ENCODE peak calls at places on chromosomes 4 and X, in six cellular contexts. T is CD4-positive, alpha-beta memory T cell; G is HepG2; R is small intestine; L is CD4-positive, CD25-positive, alpha-beta regulatory T cell; Q is OCI-LY7. M is an unnamed sample.

GRCh38 chr4:82787342-82787741 is 11.3 kb downstream of the SCD5 start:
- DNase-seq in Q (no peak), R (no peak), L (no peak), T (no peak), G (no peak), M (no peak)

GRCh38 chr4:14924945-14925344 is 77.3 kb upstream of the CPEB2 start:
- DNase-seq in L (peak; percentile 5), T (no peak), R (no peak), Q (no peak), G (no peak), M (no peak)

GRCh38 chr4:108502366-108502765 is 118.0 kb upstream of the RPL34 start:
- DNase-seq in L (no peak), R (no peak), Q (no peak), G (no peak), T (no peak), M (no peak)

GRCh38 chr4:10688022-10688421 is 3.5 kb upstream of the CLNK start:
- DNase-seq in G (no peak), Q (no peak), L (no peak), T (no peak), R (no peak), M (no peak)

GRCh38 chrX:102085706-102086105 is 39.8 kb upstream of the TCEAL2 start:
- DNase-seq in Q (no peak), L (peak; percentile 2), R (peak; percentile 0), T (no peak), G (no peak), M (no peak)

GRCh38 chr4:3736806-3737205 is 29.4 kb upstream of the ADRA2C start:
- DNase-seq in G (no peak), L (no peak), Q (no peak), R (no peak), T (no peak), M (no peak)

GRCh38 chrX:100895365-100896075 is 21.4 kb upstream of the NOX1 start:
- DNase-seq in R (peak; percentile 43), T (peak; percentile 12), G (peak; percentile 55), Q (peak; percentile 67), L (peak; percentile 41), M (no peak)

GRCh38 chrX:18895157-18895952 is 88.6 kb downstream of the PHKA2 start:
- DNase-seq in G (no peak), R (no peak), T (no peak), Q (no peak), L (no peak), M (peak; percentile 72)

GRCh38 chr4:97670703-97671269 is 472.5 kb downstream of the STPG2 start:
- DNase-seq in Q (no peak), R (no peak), G (no peak), L (no peak), T (no peak), M (no peak)

GRCh38 chrX:118058924-118059323 is 57.7 kb downstream of the KLHL13 start:
- DNase-seq in G (no peak), T (no peak), Q (no peak), L (no peak), R (no peak), M (no peak)

GRCh38 chr4:113278324-113278934 is 229.0 kb downstream of the ANK2 start:
- DNase-seq in R (peak; percentile 44), G (peak; percentile 71), Q (peak; percentile 67), T (peak; percentile 35), L (peak; percentile 65), M (peak; percentile 65)

GRCh38 chr4:124025423-124025822 is 628.8 kb downstream of the SPRY1 start:
- DNase-seq in Q (no peak), G (no peak), R (no peak), L (no peak), T (no peak), M (no peak)

GRCh38 chrX:37717708-37718107 is 32.1 kb downstream of the XK start:
- DNase-seq in Q (no peak), L (no peak), G (no peak), R (no peak), T (no peak), M (no peak)

GRCh38 chr4:54482529-54482961 is 175.2 kb upstream of the KIT start:
- DNase-seq in L (no peak), G (no peak), T (no peak), R (no peak), Q (no peak), M (no peak)

GRCh38 chr4:104163820-104164219 is 330.9 kb downstream of the CXXC4 start:
- DNase-seq in L (no peak), T (no peak), G (no peak), R (no peak), Q (no peak), M (no peak)

GRCh38 chr4:168630445-168631187 is 133.8 kb downstream of the PALLD start:
- DNase-seq in T (no peak), R (peak; percentile 5), L (no peak), Q (no peak), G (no peak), M (no peak)

GRCh38 chrX:34716322-34716721 is 59.2 kb upstream of the TMEM47 start:
- DNase-seq in Q (no peak), T (no peak), L (no peak), G (no peak), R (no peak), M (no peak)

GRCh38 chr4:13309751-13310150 is 174.4 kb downstream of the RAB28 start:
- DNase-seq in R (no peak), Q (no peak), T (no peak), L (no peak), G (no peak), M (no peak)

GRCh38 chr4:3250956-3251690 is 2.2 kb downstream of the MSANTD1 start:
- DNase-seq in R (no peak), L (no peak), Q (no peak), G (no peak), T (no peak), M (peak; percentile 55)

GRCh38 chr4:68906238-68907137 is 45.1 kb downstream of the UGT2A3 start:
- DNase-seq in R (peak; percentile 58), T (no peak), L (no peak), Q (no peak), G (no peak), M (no peak)

GRCh38 chr4:5018096-5018495 is 1.2 kb downstream of the CYTL1 start:
- DNase-seq in R (no peak), G (no peak), Q (no peak), T (no peak), L (no peak), M (no peak)

GRCh38 chr4:5012477-5012876 is 6.8 kb downstream of the CYTL1 start:
- DNase-seq in Q (no peak), R (no peak), L (no peak), G (no peak), T (no peak), M (no peak)

GRCh38 chr4:5010984-5011383 is 8.3 kb downstream of the CYTL1 start:
- DNase-seq in G (no peak), R (no peak), Q (no peak), L (no peak), T (no peak), M (no peak)

GRCh38 chr4:5009796-5010195 is 9.5 kb downstream of the CYTL1 start:
- DNase-seq in T (no peak), L (no peak), R (no peak), Q (no peak), G (no peak), M (no peak)

DNA sequence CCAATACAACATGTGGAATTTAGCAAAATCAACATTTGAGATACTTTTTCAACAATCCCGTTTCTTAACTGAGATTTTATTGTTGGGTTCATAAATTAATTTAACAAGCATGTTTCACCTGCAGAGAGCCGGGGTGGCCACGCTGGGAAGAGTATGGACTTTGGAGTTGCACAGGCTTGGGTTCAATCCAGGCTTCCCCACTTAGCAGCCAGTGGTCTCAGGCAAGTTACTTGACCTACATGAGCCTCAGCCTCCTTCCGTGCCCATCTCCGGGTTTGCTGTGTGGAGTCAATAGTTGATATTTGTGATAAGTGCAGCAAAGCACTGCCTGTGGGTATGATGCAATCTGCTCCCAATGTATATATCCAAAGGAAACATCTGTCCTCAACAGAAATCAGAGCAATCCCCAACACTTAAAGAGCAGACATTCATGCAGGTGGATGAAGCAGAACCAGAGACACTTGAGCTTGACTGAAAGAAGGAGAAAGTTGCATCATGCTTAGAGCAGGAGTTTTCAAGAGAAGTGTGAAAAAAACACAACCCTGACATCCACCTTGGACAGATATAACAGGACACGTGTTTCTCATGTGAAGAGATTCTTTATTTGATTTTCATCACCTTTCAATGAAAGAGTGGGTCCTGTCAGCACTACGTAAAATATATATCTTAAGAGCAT is 5.1 kb downstream of the CYTL1 start:
- DNase-seq in T (no peak), R (no peak), Q (no peak), L (no peak), G (no peak), M (no peak)
- H3K9me3 ChIP-seq in T (no peaks in the 10 kb centered on the region), R (no peaks in the 10 kb centered on the region), Q (no peaks in the 10 kb centered on the region), L (no peaks in the 10 kb centered on the region), G (no peaks in the 10 kb centered on the region), M (no peaks in the 10 kb centered on the region)

GRCh38 chr4:30536231-30536630 is 183.9 kb upstream of the PCDH7 start:
- DNase-seq in G (no peak), Q (no peak), L (no peak), R (no peak), T (no peak), M (no peak)

GRCh38 chr4:30537462-30537861 is 182.7 kb upstream of the PCDH7 start:
- DNase-seq in R (no peak), T (no peak), L (no peak), G (no peak), Q (no peak), M (no peak)

GRCh38 chr4:30538794-30539193 is 181.4 kb upstream of the PCDH7 start:
- DNase-seq in G (no peak), R (no peak), T (no peak), L (no peak), Q (no peak), M (no peak)

GRCh38 chr4:30535255-30535654 is 184.9 kb upstream of the PCDH7 start:
- DNase-seq in R (no peak), T (no peak), G (no peak), Q (no peak), L (no peak), M (no peak)
- H3K4me1 ChIP-seq in R (no peaks in the 10 kb centered on the region), T (no peaks in the 10 kb centered on the region), G (no peaks in the 10 kb centered on the region), Q (no peaks in the 10 kb centered on the region), L (no peaks in the 10 kb centered on the region), M (no peaks in the 10 kb centered on the region)

GRCh38 chrX:136623400-136623799 is 24.6 kb upstream of the CD40LG start:
- DNase-seq in L (no peak), T (no peak), R (peak; percentile 13), G (no peak), Q (no peak), M (no peak)

GRCh38 chrX:136629084-136629750 is 18.7 kb upstream of the CD40LG start:
- DNase-seq in G (no peak), Q (no peak), L (peak; percentile 47), T (no peak), R (no peak), M (no peak)

GRCh38 chrX:136625246-136625645 is 22.7 kb upstream of the CD40LG start:
- DNase-seq in T (no peak), Q (no peak), L (no peak), R (no peak), G (no peak), M (no peak)

GRCh38 chrX:136627381-136627780 is 20.6 kb upstream of the CD40LG start:
- DNase-seq in R (no peak), Q (no peak), L (peak; percentile 30), T (no peak), G (no peak), M (no peak)

GRCh38 chrX:136626237-136626636 is 21.7 kb upstream of the CD40LG start:
- DNase-seq in G (no peak), T (no peak), Q (no peak), L (peak; percentile 60), R (no peak), M (no peak)
- H3K4me3 ChIP-seq in G (no peak overlapping the region), T (no peak overlapping the region), Q (no peak overlapping the region), L (peak overlapping the region; percentile 6), R (no peak overlapping the region), M (no peak overlapping the region)

GRCh38 chr4:132275583-132276121 is 873.4 kb upstream of the PCDH10 start:
- DNase-seq in L (no peak), R (no peak), G (no peak), T (no peak), Q (no peak), M (no peak)
- H3K9me3 ChIP-seq in L (no peaks in the 10 kb centered on the region), R (no peaks in the 10 kb centered on the region), G (no peaks in the 10 kb centered on the region), T (no peaks in the 10 kb centered on the region), Q (peaks cover 53% of the 10 kb centered on the region), M (no peaks in the 10 kb centered on the region)